ENCODE peak calls at places on chromosomes 2 and 18, in six cellular contexts. One of them, this sample, is unnamed.

GRCh38 chr18:9765505-9765904 is 57.4 kb downstream of the RAB31 start:
- DNase-seq in gastrocnemius medialis: no peak
- DNase-seq in fibroblast of lung: no peak
- DNase-seq in tibial nerve: no peak
- DNase-seq in mesothelial cell of epicardium: no peak
- DNase-seq in uterus: no peak
- DNase-seq in this sample: no peak

GRCh38 chr2:146634256-146635068 is 1210.4 kb upstream of the ACVR2A start:
- DNase-seq in gastrocnemius medialis: no peak
- DNase-seq in fibroblast of lung: peak; percentile 96
- DNase-seq in tibial nerve: no peak
- DNase-seq in mesothelial cell of epicardium: no peak
- DNase-seq in uterus: no peak
- DNase-seq in this sample: no peak

GRCh38 chr2:150125708-150126107 is 361.8 kb downstream of the RND3 start:
- DNase-seq in gastrocnemius medialis: no peak
- DNase-seq in fibroblast of lung: peak; percentile 90
- DNase-seq in tibial nerve: no peak
- DNase-seq in mesothelial cell of epicardium: no peak
- DNase-seq in uterus: no peak
- DNase-seq in this sample: no peak

GRCh38 chr2:18214936-18215335 is 336.5 kb downstream of the KCNS3 start:
- DNase-seq in gastrocnemius medialis: no peak
- DNase-seq in fibroblast of lung: peak; percentile 66
- DNase-seq in tibial nerve: no peak
- DNase-seq in mesothelial cell of epicardium: no peak
- DNase-seq in uterus: no peak
- DNase-seq in this sample: no peak

GRCh38 chr2:124283090-124283489 is 258.0 kb downstream of the CNTNAP5 start:
- DNase-seq in gastrocnemius medialis: no peak
- DNase-seq in fibroblast of lung: peak; percentile 12
- DNase-seq in tibial nerve: no peak
- DNase-seq in mesothelial cell of epicardium: peak; percentile 51
- DNase-seq in uterus: no peak
- DNase-seq in this sample: no peak

GRCh38 chr2:232362174-232362913 is 16.2 kb upstream of the ALPP start:
- DNase-seq in gastrocnemius medialis: no peak
- DNase-seq in fibroblast of lung: no peak
- DNase-seq in tibial nerve: no peak
- DNase-seq in mesothelial cell of epicardium: no peak
- DNase-seq in uterus: no peak
- DNase-seq in this sample: no peak

GRCh38 chr2:102062802-102063201 is 71.0 kb downstream of the IL1R2 start:
- DNase-seq in gastrocnemius medialis: no peak
- DNase-seq in fibroblast of lung: no peak
- DNase-seq in tibial nerve: no peak
- DNase-seq in mesothelial cell of epicardium: no peak
- DNase-seq in uterus: no peak
- DNase-seq in this sample: no peak

GRCh38 chr18:59874166-59874565 is 25.6 kb upstream of the PMAIP1 start:
- DNase-seq in gastrocnemius medialis: no peak
- DNase-seq in fibroblast of lung: peak; percentile 94
- DNase-seq in tibial nerve: no peak
- DNase-seq in mesothelial cell of epicardium: no peak
- DNase-seq in uterus: no peak
- DNase-seq in this sample: no peak

GRCh38 chr2:194166818-194167217 is 1490.2 kb upstream of the SLC39A10 start:
- DNase-seq in gastrocnemius medialis: no peak
- DNase-seq in fibroblast of lung: peak; percentile 20
- DNase-seq in tibial nerve: no peak
- DNase-seq in mesothelial cell of epicardium: no peak
- DNase-seq in uterus: no peak
- DNase-seq in this sample: no peak

GRCh38 chr2:165868211-165868610 is 74.2 kb upstream of the GALNT3 start:
- DNase-seq in gastrocnemius medialis: no peak
- DNase-seq in fibroblast of lung: peak; percentile 88
- DNase-seq in tibial nerve: no peak
- DNase-seq in mesothelial cell of epicardium: no peak
- DNase-seq in uterus: no peak
- DNase-seq in this sample: no peak

GRCh38 chr2:40098786-40099470 is 319.9 kb upstream of the THUMPD2 start:
- DNase-seq in gastrocnemius medialis: no peak
- DNase-seq in fibroblast of lung: peak; percentile 82
- DNase-seq in tibial nerve: no peak
- DNase-seq in mesothelial cell of epicardium: no peak
- DNase-seq in uterus: no peak
- DNase-seq in this sample: no peak

GRCh38 chr2:8630676-8631464 is 51.0 kb upstream of the ID2 start:
- DNase-seq in gastrocnemius medialis: no peak
- DNase-seq in fibroblast of lung: no peak
- DNase-seq in tibial nerve: no peak
- DNase-seq in mesothelial cell of epicardium: no peak
- DNase-seq in uterus: no peak
- DNase-seq in this sample: no peak

GRCh38 chr18:79802298-79802697 is 4.6 kb downstream of the KCNG2 start:
- DNase-seq in gastrocnemius medialis: no peak
- DNase-seq in fibroblast of lung: no peak
- DNase-seq in tibial nerve: no peak
- DNase-seq in mesothelial cell of epicardium: no peak
- DNase-seq in uterus: no peak
- DNase-seq in this sample: no peak

GRCh38 chr2:11904029-11904428 is 157.6 kb downstream of the LPIN1 start:
- DNase-seq in gastrocnemius medialis: no peak
- DNase-seq in fibroblast of lung: no peak
- DNase-seq in tibial nerve: no peak
- DNase-seq in mesothelial cell of epicardium: no peak
- DNase-seq in uterus: no peak
- DNase-seq in this sample: no peak
- TF ChIP-seq CTCF in gastrocnemius medialis: no peak
- TF ChIP-seq CTCF in fibroblast of lung: no peak
- TF ChIP-seq CTCF in tibial nerve: no peak
- TF ChIP-seq CTCF in mesothelial cell of epicardium: no peak
- TF ChIP-seq CTCF in uterus: no peak
- TF ChIP-seq CTCF in this sample: no peak

GRCh38 chr18:77866309-77866708 is 616.7 kb downstream of the GALR1 start:
- DNase-seq in gastrocnemius medialis: no peak
- DNase-seq in fibroblast of lung: no peak
- DNase-seq in tibial nerve: no peak
- DNase-seq in mesothelial cell of epicardium: no peak
- DNase-seq in uterus: no peak
- DNase-seq in this sample: no peak
- TF ChIP-seq CTCF in gastrocnemius medialis: no peak
- TF ChIP-seq CTCF in fibroblast of lung: no peak
- TF ChIP-seq CTCF in tibial nerve: no peak
- TF ChIP-seq CTCF in mesothelial cell of epicardium: no peak
- TF ChIP-seq CTCF in uterus: no peak
- TF ChIP-seq CTCF in this sample: no peak

GRCh38 chr2:98822301-98823164 is 91.6 kb upstream of the MGAT4A start:
- DNase-seq in gastrocnemius medialis: no peak
- DNase-seq in fibroblast of lung: no peak
- DNase-seq in tibial nerve: no peak
- DNase-seq in mesothelial cell of epicardium: peak; percentile 59
- DNase-seq in uterus: no peak
- DNase-seq in this sample: no peak
- TF ChIP-seq CTCF in gastrocnemius medialis: peak; percentile 15
- TF ChIP-seq CTCF in fibroblast of lung: peak; percentile 24
- TF ChIP-seq CTCF in tibial nerve: peak; percentile 3
- TF ChIP-seq CTCF in mesothelial cell of epicardium: no peak
- TF ChIP-seq CTCF in uterus: no peak
- TF ChIP-seq CTCF in this sample: peak; percentile 8

GRCh38 chr2:129297430-129297829 is 682.0 kb upstream of the RAB6C start:
- DNase-seq in gastrocnemius medialis: no peak
- DNase-seq in fibroblast of lung: no peak
- DNase-seq in tibial nerve: no peak
- DNase-seq in mesothelial cell of epicardium: no peak
- DNase-seq in uterus: no peak
- DNase-seq in this sample: no peak
- TF ChIP-seq CTCF in gastrocnemius medialis: no peak
- TF ChIP-seq CTCF in fibroblast of lung: no peak
- TF ChIP-seq CTCF in tibial nerve: no peak
- TF ChIP-seq CTCF in mesothelial cell of epicardium: no peak
- TF ChIP-seq CTCF in uterus: no peak
- TF ChIP-seq CTCF in this sample: no peak

DNA sequence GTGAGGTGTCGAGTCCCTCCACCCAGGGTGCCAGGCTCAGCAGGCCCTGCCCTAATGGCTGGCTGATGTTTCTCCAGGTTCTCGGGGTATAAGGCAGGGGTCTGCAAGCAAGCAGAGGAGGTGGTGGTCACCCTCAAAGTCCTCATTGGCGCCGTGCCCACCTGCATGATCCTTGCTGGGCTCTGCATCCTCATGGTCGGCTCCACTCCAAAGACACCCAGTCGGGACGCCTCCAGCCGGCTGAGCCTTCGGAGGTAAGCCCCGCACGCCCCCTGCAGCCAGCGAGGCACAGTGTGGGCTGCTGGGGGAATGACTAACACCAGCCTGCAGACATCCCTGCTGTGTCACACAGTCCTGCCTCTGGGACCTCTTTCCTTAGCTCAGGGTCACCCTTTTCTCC is 14.1 kb downstream of the MFSD2B start:
- DNase-seq in gastrocnemius medialis: no peak
- DNase-seq in fibroblast of lung: peak; percentile 29
- DNase-seq in tibial nerve: no peak
- DNase-seq in mesothelial cell of epicardium: no peak
- DNase-seq in uterus: no peak
- DNase-seq in this sample: no peak
- TF ChIP-seq CTCF in gastrocnemius medialis: no peak
- TF ChIP-seq CTCF in fibroblast of lung: peak; percentile 31
- TF ChIP-seq CTCF in tibial nerve: no peak
- TF ChIP-seq CTCF in mesothelial cell of epicardium: no peak
- TF ChIP-seq CTCF in uterus: no peak
- TF ChIP-seq CTCF in this sample: no peak

GRCh38 chr2:113889471-113890252 is at the start of gene ACTR3:
- DNase-seq in gastrocnemius medialis: peak; percentile 97
- DNase-seq in fibroblast of lung: peak; percentile 98
- DNase-seq in tibial nerve: peak; percentile 99
- DNase-seq in mesothelial cell of epicardium: peak; percentile 99
- DNase-seq in uterus: peak; percentile 99
- DNase-seq in this sample: peak; percentile 52
- TF ChIP-seq CTCF in gastrocnemius medialis: no peak
- TF ChIP-seq CTCF in fibroblast of lung: peak; percentile 8
- TF ChIP-seq CTCF in tibial nerve: no peak
- TF ChIP-seq CTCF in mesothelial cell of epicardium: no peak
- TF ChIP-seq CTCF in uterus: peak; percentile 37
- TF ChIP-seq CTCF in this sample: peak; percentile 2

GRCh38 chr2:112960230-112960825 is 17.5 kb upstream of the IL36G start:
- DNase-seq in gastrocnemius medialis: no peak
- DNase-seq in fibroblast of lung: no peak
- DNase-seq in tibial nerve: no peak
- DNase-seq in mesothelial cell of epicardium: no peak
- DNase-seq in uterus: no peak
- DNase-seq in this sample: no peak

GRCh38 chr2:112958428-112959108 is 19.2 kb upstream of the IL36G start:
- DNase-seq in gastrocnemius medialis: no peak
- DNase-seq in fibroblast of lung: peak; percentile 32
- DNase-seq in tibial nerve: peak; percentile 15
- DNase-seq in mesothelial cell of epicardium: no peak
- DNase-seq in uterus: no peak
- DNase-seq in this sample: peak; percentile 25

GRCh38 chr2:112962308-112963175 is 15.3 kb upstream of the IL36G start:
- DNase-seq in gastrocnemius medialis: no peak
- DNase-seq in fibroblast of lung: no peak
- DNase-seq in tibial nerve: no peak
- DNase-seq in mesothelial cell of epicardium: no peak
- DNase-seq in uterus: no peak
- DNase-seq in this sample: no peak

GRCh38 chr2:112957511-112957910 is 20.3 kb upstream of the IL36G start:
- DNase-seq in gastrocnemius medialis: no peak
- DNase-seq in fibroblast of lung: peak; percentile 24
- DNase-seq in tibial nerve: no peak
- DNase-seq in mesothelial cell of epicardium: no peak
- DNase-seq in uterus: no peak
- DNase-seq in this sample: no peak

DNA sequence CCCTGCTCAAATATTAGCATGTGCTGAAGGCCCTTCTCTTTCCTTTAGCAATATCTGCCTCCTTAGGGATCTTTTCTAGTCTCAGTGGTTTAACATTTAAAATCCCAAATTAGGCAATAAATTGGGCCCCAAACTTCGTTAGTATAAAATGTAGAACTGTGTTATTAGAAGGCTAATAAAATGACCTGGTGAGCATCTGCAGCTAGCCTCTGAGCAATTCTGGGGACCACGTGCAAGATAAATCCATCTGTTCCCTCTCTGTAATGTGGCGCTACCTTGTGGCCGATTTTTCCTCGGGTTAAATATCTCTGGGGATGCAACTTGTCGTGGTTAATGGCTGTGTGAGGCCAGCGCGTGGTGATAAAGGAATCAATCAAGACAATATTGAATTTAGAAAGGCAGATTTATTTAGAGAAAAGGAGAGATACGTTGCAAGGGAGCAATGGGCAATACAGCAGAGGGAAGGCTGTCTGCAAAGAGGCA is 18.7 kb upstream of the IL36G start:
- DNase-seq in gastrocnemius medialis: no peak
- DNase-seq in fibroblast of lung: no peak
- DNase-seq in tibial nerve: no peak
- DNase-seq in mesothelial cell of epicardium: no peak
- DNase-seq in uterus: no peak
- DNase-seq in this sample: no peak
- TF ChIP-seq CTCF in gastrocnemius medialis: no peak
- TF ChIP-seq CTCF in fibroblast of lung: no peak
- TF ChIP-seq CTCF in tibial nerve: no peak
- TF ChIP-seq CTCF in mesothelial cell of epicardium: no peak
- TF ChIP-seq CTCF in uterus: no peak
- TF ChIP-seq CTCF in this sample: peak; percentile 5

GRCh38 chr2:25606892-25607291 is 66.5 kb downstream of the DTNB start:
- DNase-seq in gastrocnemius medialis: no peak
- DNase-seq in fibroblast of lung: peak; percentile 22
- DNase-seq in tibial nerve: no peak
- DNase-seq in mesothelial cell of epicardium: no peak
- DNase-seq in uterus: no peak
- DNase-seq in this sample: no peak
- TF ChIP-seq CTCF in gastrocnemius medialis: peak; percentile 51
- TF ChIP-seq CTCF in fibroblast of lung: peak; percentile 49
- TF ChIP-seq CTCF in tibial nerve: peak; percentile 37
- TF ChIP-seq CTCF in mesothelial cell of epicardium: no peak
- TF ChIP-seq CTCF in uterus: peak; percentile 44
- TF ChIP-seq CTCF in this sample: peak; percentile 71

DNA sequence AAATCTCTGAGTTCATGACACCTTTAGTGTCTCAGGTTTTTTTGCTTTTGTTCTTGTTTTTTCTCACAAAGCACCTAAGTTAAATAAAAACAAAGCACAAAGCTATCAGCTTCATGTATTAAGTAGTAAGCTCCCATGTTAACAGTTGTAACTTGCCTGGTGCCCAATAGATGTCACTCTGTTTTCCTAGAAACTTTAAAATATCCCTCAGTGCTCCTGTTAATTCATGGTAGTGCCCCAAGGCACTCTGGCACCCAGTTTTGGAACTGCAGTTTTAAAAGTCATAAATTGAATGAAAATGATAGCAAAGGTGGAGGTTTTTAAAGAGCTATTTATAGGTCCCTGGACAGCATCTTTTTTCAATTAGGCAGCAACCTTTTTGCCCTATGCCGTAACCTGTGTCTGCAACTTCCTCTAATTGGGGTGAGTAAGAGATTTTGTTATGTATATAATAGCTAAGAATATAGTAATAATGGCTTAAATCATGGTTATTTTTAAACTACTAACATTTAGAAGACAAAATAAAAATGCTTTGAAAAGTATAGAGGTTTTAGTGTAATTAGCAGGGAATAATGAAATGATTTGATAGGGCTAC is 555.0 kb upstream of the TMEFF2 start:
- DNase-seq in gastrocnemius medialis: no peak
- DNase-seq in fibroblast of lung: peak; percentile 0
- DNase-seq in tibial nerve: no peak
- DNase-seq in mesothelial cell of epicardium: no peak
- DNase-seq in uterus: no peak
- DNase-seq in this sample: no peak
- TF ChIP-seq CTCF in gastrocnemius medialis: no peak
- TF ChIP-seq CTCF in fibroblast of lung: no peak
- TF ChIP-seq CTCF in tibial nerve: no peak
- TF ChIP-seq CTCF in mesothelial cell of epicardium: no peak
- TF ChIP-seq CTCF in uterus: no peak
- TF ChIP-seq CTCF in this sample: peak; percentile 49

GRCh38 chr18:58785870-58786269 is 78.8 kb upstream of the ZNF532 start:
- DNase-seq in gastrocnemius medialis: no peak
- DNase-seq in fibroblast of lung: no peak
- DNase-seq in tibial nerve: no peak
- DNase-seq in mesothelial cell of epicardium: no peak
- DNase-seq in uterus: no peak
- DNase-seq in this sample: no peak
- TF ChIP-seq CTCF in gastrocnemius medialis: no peak
- TF ChIP-seq CTCF in fibroblast of lung: no peak
- TF ChIP-seq CTCF in tibial nerve: no peak
- TF ChIP-seq CTCF in mesothelial cell of epicardium: no peak
- TF ChIP-seq CTCF in uterus: no peak
- TF ChIP-seq CTCF in this sample: no peak